ENCODE peak calls at places on chromosomes 7 and 10, in ten cellular contexts. One of them, this sample, is unnamed.

GRCh38 chr10:27448926-27449325 is 55.2 kb upstream of the RAB18 start:
- DNase-seq in activated CD4-positive, CD25-positive, alpha-beta regulatory T cell: no peak
- DNase-seq in pons: no peak
- DNase-seq in iPS-NIHi11: no peak
- DNase-seq in stimulated activated CD4-positive, alpha-beta T cell treated with anti-CD3 and anti-CD28 coated beads, Interleukin-1b, Interleukin-23, amount 100 ng/mL, for 4 hours: no peak
- DNase-seq in endodermal cell: peak
- DNase-seq in A549: no peak
- DNase-seq in esophagus muscularis mucosa: no peak
- DNase-seq in endothelial cell: no peak
- DNase-seq in ovary: no peak
- DNase-seq in this sample: no peak

GRCh38 chr7:46525876-46526275 is 604.8 kb upstream of the IGFBP3 start:
- DNase-seq in activated CD4-positive, CD25-positive, alpha-beta regulatory T cell: no peak
- DNase-seq in pons: no peak
- DNase-seq in iPS-NIHi11: no peak
- DNase-seq in stimulated activated CD4-positive, alpha-beta T cell treated with anti-CD3 and anti-CD28 coated beads, Interleukin-1b, Interleukin-23, amount 100 ng/mL, for 4 hours: no peak
- DNase-seq in endodermal cell: no peak
- DNase-seq in A549: no peak
- DNase-seq in esophagus muscularis mucosa: no peak
- DNase-seq in endothelial cell: no peak
- DNase-seq in ovary: no peak
- DNase-seq in this sample: no peak

GRCh38 chr7:125599387-125599786 is 669.8 kb upstream of the POT1 start:
- DNase-seq in activated CD4-positive, CD25-positive, alpha-beta regulatory T cell: no peak
- DNase-seq in pons: no peak
- DNase-seq in iPS-NIHi11: no peak
- DNase-seq in stimulated activated CD4-positive, alpha-beta T cell treated with anti-CD3 and anti-CD28 coated beads, Interleukin-1b, Interleukin-23, amount 100 ng/mL, for 4 hours: no peak
- DNase-seq in endodermal cell: no peak
- DNase-seq in A549: no peak
- DNase-seq in esophagus muscularis mucosa: no peak
- DNase-seq in endothelial cell: no peak
- DNase-seq in ovary: no peak
- DNase-seq in this sample: no peak

GRCh38 chr7:155231241-155231800 is 66.4 kb upstream of the INSIG1 start:
- DNase-seq in activated CD4-positive, CD25-positive, alpha-beta regulatory T cell: no peak
- DNase-seq in pons: no peak
- DNase-seq in iPS-NIHi11: no peak
- DNase-seq in stimulated activated CD4-positive, alpha-beta T cell treated with anti-CD3 and anti-CD28 coated beads, Interleukin-1b, Interleukin-23, amount 100 ng/mL, for 4 hours: no peak
- DNase-seq in endodermal cell: no peak
- DNase-seq in A549: no peak
- DNase-seq in esophagus muscularis mucosa: no peak
- DNase-seq in endothelial cell: no peak
- DNase-seq in ovary: no peak
- DNase-seq in this sample: no peak

GRCh38 chr7:115654384-115655181 is 376.0 kb downstream of the TFEC start:
- DNase-seq in activated CD4-positive, CD25-positive, alpha-beta regulatory T cell: no peak
- DNase-seq in pons: no peak
- DNase-seq in iPS-NIHi11: no peak
- DNase-seq in stimulated activated CD4-positive, alpha-beta T cell treated with anti-CD3 and anti-CD28 coated beads, Interleukin-1b, Interleukin-23, amount 100 ng/mL, for 4 hours: no peak
- DNase-seq in endodermal cell: no peak
- DNase-seq in A549: no peak
- DNase-seq in esophagus muscularis mucosa: no peak
- DNase-seq in endothelial cell: no peak
- DNase-seq in ovary: no peak
- DNase-seq in this sample: no peak

GRCh38 chr7:54811925-54812264 is 52.9 kb upstream of the SEC61G start:
- DNase-seq in activated CD4-positive, CD25-positive, alpha-beta regulatory T cell: no peak
- DNase-seq in pons: no peak
- DNase-seq in iPS-NIHi11: no peak
- DNase-seq in stimulated activated CD4-positive, alpha-beta T cell treated with anti-CD3 and anti-CD28 coated beads, Interleukin-1b, Interleukin-23, amount 100 ng/mL, for 4 hours: no peak
- DNase-seq in endodermal cell: no peak
- DNase-seq in A549: no peak
- DNase-seq in esophagus muscularis mucosa: no peak
- DNase-seq in endothelial cell: no peak
- DNase-seq in ovary: no peak
- DNase-seq in this sample: no peak

GRCh38 chr7:140640060-140640611 is 477 bp downstream of the DENND2A start:
- DNase-seq in activated CD4-positive, CD25-positive, alpha-beta regulatory T cell: no peak
- DNase-seq in pons: no peak
- DNase-seq in iPS-NIHi11: peak
- DNase-seq in stimulated activated CD4-positive, alpha-beta T cell treated with anti-CD3 and anti-CD28 coated beads, Interleukin-1b, Interleukin-23, amount 100 ng/mL, for 4 hours: no peak
- DNase-seq in endodermal cell: peak
- DNase-seq in A549: peak
- DNase-seq in esophagus muscularis mucosa: no peak
- DNase-seq in endothelial cell: peak
- DNase-seq in ovary: peak
- DNase-seq in this sample: no peak

GRCh38 chr7:91567111-91568012 is 303.1 kb downstream of the FZD1 start:
- DNase-seq in activated CD4-positive, CD25-positive, alpha-beta regulatory T cell: no peak
- DNase-seq in pons: no peak
- DNase-seq in iPS-NIHi11: no peak
- DNase-seq in stimulated activated CD4-positive, alpha-beta T cell treated with anti-CD3 and anti-CD28 coated beads, Interleukin-1b, Interleukin-23, amount 100 ng/mL, for 4 hours: no peak
- DNase-seq in endodermal cell: no peak
- DNase-seq in A549: no peak
- DNase-seq in esophagus muscularis mucosa: no peak
- DNase-seq in endothelial cell: no peak
- DNase-seq in ovary: no peak
- DNase-seq in this sample: peak

GRCh38 chr10:110857265-110858158 is 14.2 kb upstream of the PDCD4 start:
- DNase-seq in activated CD4-positive, CD25-positive, alpha-beta regulatory T cell: no peak
- DNase-seq in pons: peak
- DNase-seq in iPS-NIHi11: no peak
- DNase-seq in stimulated activated CD4-positive, alpha-beta T cell treated with anti-CD3 and anti-CD28 coated beads, Interleukin-1b, Interleukin-23, amount 100 ng/mL, for 4 hours: no peak
- DNase-seq in endodermal cell: peak
- DNase-seq in A549: no peak
- DNase-seq in esophagus muscularis mucosa: no peak
- DNase-seq in endothelial cell: no peak
- DNase-seq in ovary: no peak
- DNase-seq in this sample: peak

GRCh38 chr10:24209946-24210491 is 1.1 kb downstream of the KIAA1217 start:
- DNase-seq in activated CD4-positive, CD25-positive, alpha-beta regulatory T cell: no peak
- DNase-seq in pons: no peak
- DNase-seq in iPS-NIHi11: no peak
- DNase-seq in stimulated activated CD4-positive, alpha-beta T cell treated with anti-CD3 and anti-CD28 coated beads, Interleukin-1b, Interleukin-23, amount 100 ng/mL, for 4 hours: no peak
- DNase-seq in endodermal cell: peak
- DNase-seq in A549: peak
- DNase-seq in esophagus muscularis mucosa: no peak
- DNase-seq in endothelial cell: no peak
- DNase-seq in ovary: peak
- DNase-seq in this sample: peak

GRCh38 chr10:13225601-13226000 is 8.6 kb downstream of the UCMA start:
- DNase-seq in activated CD4-positive, CD25-positive, alpha-beta regulatory T cell: no peak
- DNase-seq in pons: no peak
- DNase-seq in iPS-NIHi11: no peak
- DNase-seq in stimulated activated CD4-positive, alpha-beta T cell treated with anti-CD3 and anti-CD28 coated beads, Interleukin-1b, Interleukin-23, amount 100 ng/mL, for 4 hours: no peak
- DNase-seq in endodermal cell: no peak
- DNase-seq in A549: no peak
- DNase-seq in esophagus muscularis mucosa: no peak
- DNase-seq in endothelial cell: no peak
- DNase-seq in ovary: no peak
- DNase-seq in this sample: no peak

GRCh38 chr10:58641095-58641531 is 128.4 kb downstream of the BICC1 start:
- DNase-seq in activated CD4-positive, CD25-positive, alpha-beta regulatory T cell: no peak
- DNase-seq in pons: peak
- DNase-seq in iPS-NIHi11: no peak
- DNase-seq in stimulated activated CD4-positive, alpha-beta T cell treated with anti-CD3 and anti-CD28 coated beads, Interleukin-1b, Interleukin-23, amount 100 ng/mL, for 4 hours: no peak
- DNase-seq in endodermal cell: no peak
- DNase-seq in A549: peak
- DNase-seq in esophagus muscularis mucosa: no peak
- DNase-seq in endothelial cell: no peak
- DNase-seq in ovary: no peak
- DNase-seq in this sample: no peak

GRCh38 chr10:124533266-124533665 is 71.6 kb downstream of the LHPP start:
- DNase-seq in activated CD4-positive, CD25-positive, alpha-beta regulatory T cell: no peak
- DNase-seq in pons: no peak
- DNase-seq in iPS-NIHi11: no peak
- DNase-seq in stimulated activated CD4-positive, alpha-beta T cell treated with anti-CD3 and anti-CD28 coated beads, Interleukin-1b, Interleukin-23, amount 100 ng/mL, for 4 hours: no peak
- DNase-seq in endodermal cell: no peak
- DNase-seq in A549: no peak
- DNase-seq in esophagus muscularis mucosa: no peak
- DNase-seq in endothelial cell: no peak
- DNase-seq in ovary: no peak
- DNase-seq in this sample: no peak

GRCh38 chr10:35453855-35454532 is 117.7 kb downstream of the CCNY start:
- DNase-seq in activated CD4-positive, CD25-positive, alpha-beta regulatory T cell: no peak
- DNase-seq in pons: no peak
- DNase-seq in iPS-NIHi11: no peak
- DNase-seq in stimulated activated CD4-positive, alpha-beta T cell treated with anti-CD3 and anti-CD28 coated beads, Interleukin-1b, Interleukin-23, amount 100 ng/mL, for 4 hours: no peak
- DNase-seq in endodermal cell: no peak
- DNase-seq in A549: no peak
- DNase-seq in esophagus muscularis mucosa: no peak
- DNase-seq in endothelial cell: no peak
- DNase-seq in ovary: no peak
- DNase-seq in this sample: no peak

GRCh38 chr10:127193125-127193524 is 3.3 kb downstream of the INSYN2A start:
- DNase-seq in activated CD4-positive, CD25-positive, alpha-beta regulatory T cell: no peak
- DNase-seq in pons: no peak
- DNase-seq in iPS-NIHi11: no peak
- DNase-seq in stimulated activated CD4-positive, alpha-beta T cell treated with anti-CD3 and anti-CD28 coated beads, Interleukin-1b, Interleukin-23, amount 100 ng/mL, for 4 hours: no peak
- DNase-seq in endodermal cell: no peak
- DNase-seq in A549: no peak
- DNase-seq in esophagus muscularis mucosa: no peak
- DNase-seq in endothelial cell: no peak
- DNase-seq in ovary: no peak
- DNase-seq in this sample: no peak

GRCh38 chr7:115052706-115053105 is 130.8 kb downstream of the MDFIC start:
- DNase-seq in activated CD4-positive, CD25-positive, alpha-beta regulatory T cell: no peak
- DNase-seq in pons: no peak
- DNase-seq in iPS-NIHi11: no peak
- DNase-seq in stimulated activated CD4-positive, alpha-beta T cell treated with anti-CD3 and anti-CD28 coated beads, Interleukin-1b, Interleukin-23, amount 100 ng/mL, for 4 hours: no peak
- DNase-seq in endodermal cell: peak
- DNase-seq in A549: no peak
- DNase-seq in esophagus muscularis mucosa: no peak
- DNase-seq in endothelial cell: no peak
- DNase-seq in ovary: no peak
- DNase-seq in this sample: no peak

GRCh38 chr10:113337142-113337541 is 215.7 kb upstream of the HABP2 start:
- DNase-seq in activated CD4-positive, CD25-positive, alpha-beta regulatory T cell: no peak
- DNase-seq in pons: no peak
- DNase-seq in iPS-NIHi11: no peak
- DNase-seq in stimulated activated CD4-positive, alpha-beta T cell treated with anti-CD3 and anti-CD28 coated beads, Interleukin-1b, Interleukin-23, amount 100 ng/mL, for 4 hours: no peak
- DNase-seq in endodermal cell: no peak
- DNase-seq in A549: no peak
- DNase-seq in esophagus muscularis mucosa: no peak
- DNase-seq in endothelial cell: no peak
- DNase-seq in ovary: no peak
- DNase-seq in this sample: no peak

GRCh38 chr7:55158541-55158940 is 139.7 kb downstream of the EGFR start:
- DNase-seq in activated CD4-positive, CD25-positive, alpha-beta regulatory T cell: no peak
- DNase-seq in pons: no peak
- DNase-seq in iPS-NIHi11: no peak
- DNase-seq in stimulated activated CD4-positive, alpha-beta T cell treated with anti-CD3 and anti-CD28 coated beads, Interleukin-1b, Interleukin-23, amount 100 ng/mL, for 4 hours: no peak
- DNase-seq in endodermal cell: no peak
- DNase-seq in A549: no peak
- DNase-seq in esophagus muscularis mucosa: no peak
- DNase-seq in endothelial cell: no peak
- DNase-seq in ovary: no peak
- DNase-seq in this sample: no peak

GRCh38 chr7:46682841-46683624 is 762.0 kb upstream of the IGFBP3 start:
- DNase-seq in activated CD4-positive, CD25-positive, alpha-beta regulatory T cell: no peak
- DNase-seq in pons: no peak
- DNase-seq in iPS-NIHi11: no peak
- DNase-seq in stimulated activated CD4-positive, alpha-beta T cell treated with anti-CD3 and anti-CD28 coated beads, Interleukin-1b, Interleukin-23, amount 100 ng/mL, for 4 hours: no peak
- DNase-seq in endodermal cell: no peak
- DNase-seq in A549: no peak
- DNase-seq in esophagus muscularis mucosa: no peak
- DNase-seq in endothelial cell: no peak
- DNase-seq in ovary: no peak
- DNase-seq in this sample: no peak

GRCh38 chr10:123139521-123140163 is 3.9 kb downstream of the HMX3 start:
- DNase-seq in activated CD4-positive, CD25-positive, alpha-beta regulatory T cell: no peak
- DNase-seq in pons: no peak
- DNase-seq in iPS-NIHi11: no peak
- DNase-seq in stimulated activated CD4-positive, alpha-beta T cell treated with anti-CD3 and anti-CD28 coated beads, Interleukin-1b, Interleukin-23, amount 100 ng/mL, for 4 hours: no peak
- DNase-seq in endodermal cell: peak
- DNase-seq in A549: peak
- DNase-seq in esophagus muscularis mucosa: peak
- DNase-seq in endothelial cell: peak
- DNase-seq in ovary: no peak
- DNase-seq in this sample: no peak

GRCh38 chr7:154744226-154744860 is 258.6 kb downstream of the PAXIP1 start:
- DNase-seq in activated CD4-positive, CD25-positive, alpha-beta regulatory T cell: no peak
- DNase-seq in pons: peak
- DNase-seq in iPS-NIHi11: peak
- DNase-seq in stimulated activated CD4-positive, alpha-beta T cell treated with anti-CD3 and anti-CD28 coated beads, Interleukin-1b, Interleukin-23, amount 100 ng/mL, for 4 hours: no peak
- DNase-seq in endodermal cell: peak
- DNase-seq in A549: peak
- DNase-seq in esophagus muscularis mucosa: no peak
- DNase-seq in endothelial cell: peak
- DNase-seq in ovary: no peak
- DNase-seq in this sample: peak

GRCh38 chr7:143988986-143989745 is 11.0 kb upstream of the OR6B1 start:
- DNase-seq in activated CD4-positive, CD25-positive, alpha-beta regulatory T cell: no peak
- DNase-seq in pons: no peak
- DNase-seq in iPS-NIHi11: no peak
- DNase-seq in stimulated activated CD4-positive, alpha-beta T cell treated with anti-CD3 and anti-CD28 coated beads, Interleukin-1b, Interleukin-23, amount 100 ng/mL, for 4 hours: no peak
- DNase-seq in endodermal cell: no peak
- DNase-seq in A549: no peak
- DNase-seq in esophagus muscularis mucosa: no peak
- DNase-seq in endothelial cell: no peak
- DNase-seq in ovary: no peak
- DNase-seq in this sample: no peak

GRCh38 chr10:123567984-123568745 is 98.0 kb upstream of the GPR26 start:
- DNase-seq in activated CD4-positive, CD25-positive, alpha-beta regulatory T cell: no peak
- DNase-seq in pons: no peak
- DNase-seq in iPS-NIHi11: no peak
- DNase-seq in stimulated activated CD4-positive, alpha-beta T cell treated with anti-CD3 and anti-CD28 coated beads, Interleukin-1b, Interleukin-23, amount 100 ng/mL, for 4 hours: no peak
- DNase-seq in endodermal cell: peak
- DNase-seq in A549: no peak
- DNase-seq in esophagus muscularis mucosa: no peak
- DNase-seq in endothelial cell: no peak
- DNase-seq in ovary: no peak
- DNase-seq in this sample: no peak

GRCh38 chr7:76191783-76192240 is 9.9 kb upstream of the SRRM3 start:
- DNase-seq in activated CD4-positive, CD25-positive, alpha-beta regulatory T cell: no peak
- DNase-seq in pons: no peak
- DNase-seq in iPS-NIHi11: peak
- DNase-seq in stimulated activated CD4-positive, alpha-beta T cell treated with anti-CD3 and anti-CD28 coated beads, Interleukin-1b, Interleukin-23, amount 100 ng/mL, for 4 hours: no peak
- DNase-seq in endodermal cell: peak
- DNase-seq in A549: no peak
- DNase-seq in esophagus muscularis mucosa: no peak
- DNase-seq in endothelial cell: peak
- DNase-seq in ovary: no peak
- DNase-seq in this sample: no peak

GRCh38 chr7:98250789-98251188 is 1.2 kb downstream of the TECPR1 start:
- DNase-seq in activated CD4-positive, CD25-positive, alpha-beta regulatory T cell: peak
- DNase-seq in pons: no peak
- DNase-seq in iPS-NIHi11: peak
- DNase-seq in stimulated activated CD4-positive, alpha-beta T cell treated with anti-CD3 and anti-CD28 coated beads, Interleukin-1b, Interleukin-23, amount 100 ng/mL, for 4 hours: peak
- DNase-seq in endodermal cell: no peak
- DNase-seq in A549: no peak
- DNase-seq in esophagus muscularis mucosa: no peak
- DNase-seq in endothelial cell: peak
- DNase-seq in ovary: no peak
- DNase-seq in this sample: no peak

GRCh38 chr7:131106681-131107342 is 220.9 kb upstream of the MKLN1 start:
- DNase-seq in activated CD4-positive, CD25-positive, alpha-beta regulatory T cell: peak
- DNase-seq in pons: peak
- DNase-seq in iPS-NIHi11: peak
- DNase-seq in stimulated activated CD4-positive, alpha-beta T cell treated with anti-CD3 and anti-CD28 coated beads, Interleukin-1b, Interleukin-23, amount 100 ng/mL, for 4 hours: peak
- DNase-seq in endodermal cell: peak
- DNase-seq in A549: no peak
- DNase-seq in esophagus muscularis mucosa: no peak
- DNase-seq in endothelial cell: peak
- DNase-seq in ovary: peak
- DNase-seq in this sample: peak

GRCh38 chr10:70558871-70559810 is 43.4 kb downstream of the PRF1 start:
- DNase-seq in activated CD4-positive, CD25-positive, alpha-beta regulatory T cell: peak
- DNase-seq in pons: no peak
- DNase-seq in iPS-NIHi11: peak
- DNase-seq in stimulated activated CD4-positive, alpha-beta T cell treated with anti-CD3 and anti-CD28 coated beads, Interleukin-1b, Interleukin-23, amount 100 ng/mL, for 4 hours: peak
- DNase-seq in endodermal cell: peak
- DNase-seq in A549: peak
- DNase-seq in esophagus muscularis mucosa: no peak
- DNase-seq in endothelial cell: peak
- DNase-seq in ovary: peak
- DNase-seq in this sample: peak

GRCh38 chr10:101054351-101054750 is 7.4 kb upstream of the KAZALD1 start:
- DNase-seq in activated CD4-positive, CD25-positive, alpha-beta regulatory T cell: no peak
- DNase-seq in pons: no peak
- DNase-seq in iPS-NIHi11: no peak
- DNase-seq in stimulated activated CD4-positive, alpha-beta T cell treated with anti-CD3 and anti-CD28 coated beads, Interleukin-1b, Interleukin-23, amount 100 ng/mL, for 4 hours: no peak
- DNase-seq in endodermal cell: no peak
- DNase-seq in A549: no peak
- DNase-seq in esophagus muscularis mucosa: no peak
- DNase-seq in endothelial cell: no peak
- DNase-seq in ovary: no peak
- DNase-seq in this sample: no peak

This sample was measured in head of caudate nucleus.